ENCODE peak calls at places on chromosome 18, in ten cellular contexts. O is mucosa of descending colon, R is upper lobe of right lung, Y is neural progenitor cell, K is right atrium auricular region, A is breast epithelium, F is transverse colon, Z is A549, T is cardiac muscle cell, N is esophagus muscularis mucosa. X is an unnamed sample. For H3K4me1, the result is how much of the 10 kb centered on the place peaks cover.

GRCh38 chr18:7950380-7951143 is 383.4 kb downstream of the PTPRM start:
- DNase-seq in O (no peak), R (no peak), Y (no peak), K (no peak), A (no peak), F (no peak), Z (peak), T (no peak), N (no peak), X (no peak)

GRCh38 chr18:10560457-10561045 is 34.7 kb downstream of the NAPG start:
- DNase-seq in O (peak), R (no peak), Y (peak), K (peak), A (peak), F (peak), Z (peak), T (peak), N (no peak), X (peak)

GRCh38 chr18:29459986-29460385 is 1283.1 kb upstream of the CDH2 start:
- DNase-seq in O (no peak), R (no peak), Y (no peak), K (no peak), A (no peak), F (no peak), Z (no peak), T (no peak), N (no peak), X (no peak)

GRCh38 chr18:69774831-69775230 is 172.8 kb downstream of the CD226 start:
- DNase-seq in O (no peak), R (no peak), Y (no peak), K (no peak), A (no peak), F (no peak), Z (no peak), T (no peak), N (no peak), X (no peak)

GRCh38 chr18:22057908-22058527 is 111.4 kb upstream of the GATA6 start:
- DNase-seq in O (no peak), R (no peak), Y (no peak), K (no peak), A (no peak), F (no peak), Z (peak), T (no peak), N (no peak), X (no peak)

GRCh38 chr18:79871481-79872091 is 73.8 kb downstream of the KCNG2 start:
- DNase-seq in O (no peak), R (peak), Y (no peak), K (no peak), A (no peak), F (no peak), Z (no peak), T (no peak), N (no peak), X (no peak)

GRCh38 chr18:26546170-26546874 is 2.0 kb downstream of the KCTD1 start:
- DNase-seq in O (no peak), R (no peak), Y (peak), K (no peak), A (no peak), F (no peak), Z (peak), T (no peak), N (no peak), X (no peak)

GRCh38 chr18:3906072-3906471 is 456.1 kb downstream of the TGIF1 start:
- DNase-seq in O (no peak), R (no peak), Y (no peak), K (no peak), A (no peak), F (no peak), Z (peak), T (no peak), N (no peak), X (no peak)

GRCh38 chr18:25350561-25351201 is 1.3 kb downstream of the ZNF521 start:
- DNase-seq in O (peak), R (no peak), Y (peak), K (no peak), A (no peak), F (peak), Z (no peak), T (peak), N (no peak), X (peak)

GRCh38 chr18:46452820-46453219 is 204.2 kb downstream of the LOXHD1 start:
- DNase-seq in O (no peak), R (no peak), Y (no peak), K (no peak), A (no peak), F (no peak), Z (no peak), T (no peak), N (no peak), X (no peak)

GRCh38 chr18:79484661-79485621 is 89.2 kb downstream of the NFATC1 start:
- DNase-seq in O (peak), R (peak), Y (peak), K (peak), A (peak), F (peak), Z (no peak), T (no peak), N (no peak), X (peak)

GRCh38 chr18:36167692-36168218 is 19.5 kb upstream of the MOCOS start:
- DNase-seq in O (no peak), R (no peak), Y (no peak), K (no peak), A (no peak), F (no peak), Z (no peak), T (no peak), N (no peak), X (no peak)

GRCh38 chr18:21534327-21534726 is 66.2 kb downstream of the ESCO1 start:
- DNase-seq in O (no peak), R (no peak), Y (no peak), K (no peak), A (no peak), F (no peak), Z (no peak), T (no peak), N (no peak), X (no peak)

GRCh38 chr18:31877900-31878299 is 65.0 kb downstream of the TRAPPC8 start:
- DNase-seq in O (no peak), R (no peak), Y (no peak), K (no peak), A (no peak), F (no peak), Z (no peak), T (no peak), N (no peak), X (no peak)

GRCh38 chr18:54358495-54358793 is 738 bp downstream of the C18orf54 start:
- DNase-seq in O (no peak), R (no peak), Y (no peak), K (no peak), A (peak), F (no peak), Z (no peak), T (no peak), N (no peak), X (no peak)

GRCh38 chr18:26621161-26622026 is 73.0 kb upstream of the KCTD1 start:
- DNase-seq in O (peak), R (peak), Y (peak), K (peak), A (no peak), F (peak), Z (peak), T (peak), N (no peak), X (peak)

GRCh38 chr18:76482267-76482666 is 12.8 kb downstream of the ZNF516 start:
- DNase-seq in O (no peak), R (no peak), Y (no peak), K (no peak), A (no peak), F (no peak), Z (no peak), T (no peak), N (no peak), X (no peak)

GRCh38 chr18:76482971-76483691 is 11.9 kb downstream of the ZNF516 start:
- DNase-seq in O (no peak), R (no peak), Y (no peak), K (peak), A (no peak), F (no peak), Z (no peak), T (no peak), N (no peak), X (no peak)

GRCh38 chr18:76479351-76480238 is 15.4 kb downstream of the ZNF516 start:
- DNase-seq in O (no peak), R (no peak), Y (no peak), K (peak), A (no peak), F (no peak), Z (no peak), T (no peak), N (peak), X (no peak)

GRCh38 chr18:76483780-76484179 is 11.3 kb downstream of the ZNF516 start:
- DNase-seq in O (no peak), R (no peak), Y (no peak), K (peak), A (no peak), F (peak), Z (no peak), T (no peak), N (no peak), X (no peak)

DNA sequence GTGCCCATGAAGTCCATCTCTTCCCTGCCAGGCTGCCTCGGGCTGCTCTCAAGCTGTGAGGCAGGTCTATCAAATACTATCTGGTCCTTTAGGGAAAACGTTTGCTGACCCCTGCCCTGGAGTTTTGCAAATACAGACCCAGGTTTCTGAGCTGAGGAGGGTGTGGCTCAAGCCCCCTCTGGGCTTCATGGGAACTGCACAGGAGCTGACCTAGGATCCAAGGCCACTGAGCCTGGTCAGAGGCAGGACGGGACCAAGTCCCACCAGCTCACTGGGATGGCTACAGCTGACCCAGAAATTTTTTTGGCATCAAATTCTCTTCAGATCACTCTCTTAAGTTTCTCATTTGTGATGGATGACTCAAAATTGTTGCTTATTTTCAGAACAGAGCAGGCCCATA is 14.1 kb downstream of the ZNF516 start:
- DNase-seq in O (no peak), R (no peak), Y (peak), K (peak), A (no peak), F (no peak), Z (no peak), T (no peak), N (no peak), X (no peak)
- TF ChIP-seq CTCF in O (no peak), R (no peak), Y (peak), K (no peak), A (no peak), F (no peak), Z (no peak), T (peak), N (no peak), X (no peak)

GRCh38 chr18:210075-210474 is 51.7 kb downstream of the USP14 start:
- DNase-seq in O (no peak), R (no peak), Y (no peak), K (no peak), A (no peak), F (no peak), Z (no peak), T (no peak), N (no peak), X (no peak)

GRCh38 chr18:212780-213179 is 54.4 kb downstream of the USP14 start:
- DNase-seq in O (no peak), R (no peak), Y (no peak), K (no peak), A (no peak), F (no peak), Z (no peak), T (no peak), N (no peak), X (no peak)

GRCh38 chr18:213505-213904 is 54.3 kb downstream of the THOC1 start:
- DNase-seq in O (no peak), R (no peak), Y (no peak), K (no peak), A (no peak), F (no peak), Z (no peak), T (no peak), N (no peak), X (no peak)

GRCh38 chr18:210780-211179 is 52.4 kb downstream of the USP14 start:
- DNase-seq in O (no peak), R (no peak), Y (no peak), K (no peak), A (no peak), F (no peak), Z (no peak), T (no peak), N (no peak), X (no peak)

GRCh38 chr18:211582-211981 is 53.2 kb downstream of the USP14 start:
- DNase-seq in O (no peak), R (no peak), Y (no peak), K (no peak), A (no peak), F (no peak), Z (no peak), T (no peak), N (no peak), X (no peak)
- H3K4me1 ChIP-seq in O (under half), R (under half), Y (under half), K (under half), A (under half), F (under half), Z (under half), T (under half), N (under half), X (under half)

GRCh38 chr18:49021433-49022129 is 70.8 kb upstream of the SMAD7 start:
- DNase-seq in O (peak), R (peak), Y (peak), K (peak), A (peak), F (peak), Z (peak), T (peak), N (no peak), X (no peak)
- TF ChIP-seq CTCF in O (peak), R (peak), Y (peak), K (peak), A (no peak), F (peak), Z (peak), T (peak), N (no peak), X (peak)

GRCh38 chr18:62165583-62165982 is 21.3 kb downstream of the PIGN start:
- DNase-seq in O (no peak), R (no peak), Y (no peak), K (no peak), A (no peak), F (no peak), Z (no peak), T (no peak), N (no peak), X (no peak)
- H3K4me1 ChIP-seq in O (under half), R (under half), Y (under half), K (under half), A (under half), F (under half), Z (under half), T (under half), N (under half), X (under half)

GRCh38 chr18:49648811-49649210 is 87.0 kb downstream of the LIPG start:
- DNase-seq in O (no peak), R (no peak), Y (no peak), K (no peak), A (no peak), F (no peak), Z (no peak), T (no peak), N (no peak), X (no peak)
- TF ChIP-seq CTCF in O (no peak), R (no peak), Y (peak), K (no peak), A (no peak), F (no peak), Z (no peak), T (no peak), N (no peak), X (no peak)

GRCh38 chr18:58223717-58224424 is 179.8 kb downstream of the NEDD4L start:
- DNase-seq in O (peak), R (peak), Y (no peak), K (peak), A (peak), F (peak), Z (peak), T (peak), N (peak), X (peak)
- H3K4me1 ChIP-seq in O (under half), R (under half), Y (under half), K (under half), A (under half), F (under half), Z (half or more), T (under half), N (under half), X (under half)

DNA sequence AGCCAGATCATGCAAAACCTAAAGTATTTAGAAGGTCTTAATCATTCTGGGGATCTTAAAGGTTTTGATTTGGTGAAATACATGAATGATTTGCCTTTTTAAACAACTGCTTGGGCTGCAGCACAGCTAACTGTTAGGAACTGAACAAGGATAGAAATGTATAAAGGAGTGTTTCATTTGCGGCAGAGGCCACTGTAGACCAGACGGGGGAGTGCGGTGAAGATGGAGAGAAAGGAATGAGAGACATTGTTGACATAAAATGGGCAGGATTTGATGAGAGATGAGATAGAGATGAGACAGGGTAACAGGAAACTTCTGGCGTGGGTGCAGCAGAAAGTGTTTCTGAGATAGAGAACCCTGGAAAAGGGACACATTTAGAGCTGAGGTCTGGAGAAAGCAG is 308.1 kb downstream of the TMX3 start:
- DNase-seq in O (no peak), R (no peak), Y (no peak), K (no peak), A (no peak), F (no peak), Z (no peak), T (no peak), N (no peak), X (no peak)
- TF ChIP-seq CTCF in O (no peak), R (no peak), Y (no peak), K (no peak), A (no peak), F (no peak), Z (no peak), T (no peak), N (no peak), X (no peak)

DNA sequence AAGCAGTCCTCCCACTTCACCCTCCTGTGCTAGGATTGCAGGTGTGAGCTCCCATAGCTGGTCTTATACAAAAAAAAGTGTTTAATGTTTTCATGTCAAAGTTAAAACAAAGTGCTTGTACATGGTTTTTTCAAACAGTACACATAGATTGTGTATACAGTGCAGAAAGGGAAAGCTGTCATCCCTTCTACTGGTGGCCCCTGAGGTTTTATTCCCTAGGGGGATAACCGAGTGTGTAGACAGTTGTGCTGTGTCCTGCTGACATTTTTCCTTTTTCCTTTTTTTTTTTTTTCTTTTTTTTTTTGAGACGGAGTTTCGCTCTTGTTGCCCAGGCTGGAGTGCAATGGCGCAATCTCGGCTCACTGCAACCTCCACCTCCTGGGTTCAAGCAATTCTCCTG is 10.8 kb downstream of the TUBB6 start:
- DNase-seq in O (no peak), R (no peak), Y (no peak), K (no peak), A (no peak), F (no peak), Z (no peak), T (no peak), N (no peak), X (no peak)
- H3K4me1 ChIP-seq in O (under half), R (under half), Y (under half), K (under half), A (under half), F (under half), Z (under half), T (under half), N (half or more), X (half or more)

GRCh38 chr18:23825978-23826405 is 136.7 kb downstream of the LAMA3 start:
- DNase-seq in O (no peak), R (no peak), Y (no peak), K (peak), A (no peak), F (peak), Z (no peak), T (peak), N (peak), X (peak)

GRCh38 chr18:23824704-23825103 is 135.5 kb downstream of the LAMA3 start:
- DNase-seq in O (no peak), R (no peak), Y (no peak), K (no peak), A (no peak), F (no peak), Z (no peak), T (no peak), N (peak), X (no peak)

GRCh38 chr18:23825496-23825895 is 136.2 kb downstream of the LAMA3 start:
- DNase-seq in O (no peak), R (no peak), Y (no peak), K (no peak), A (no peak), F (no peak), Z (no peak), T (no peak), N (no peak), X (no peak)

GRCh38 chr18:23822590-23823385 is 133.5 kb downstream of the LAMA3 start:
- DNase-seq in O (no peak), R (no peak), Y (no peak), K (no peak), A (no peak), F (no peak), Z (no peak), T (no peak), N (peak), X (no peak)

GRCh38 chr18:23824235-23824634 is 135.0 kb downstream of the LAMA3 start:
- DNase-seq in O (no peak), R (no peak), Y (no peak), K (no peak), A (no peak), F (no peak), Z (no peak), T (no peak), N (peak), X (no peak)
- TF ChIP-seq CTCF in O (no peak), R (no peak), Y (no peak), K (peak), A (no peak), F (peak), Z (no peak), T (no peak), N (no peak), X (no peak)